ENCODE peak calls at places on chromosomes 13 and 19, in six cellular contexts. J is H1, O is K562, Z is GM12878, F is SK-N-SH, A is HepG2. V is an unnamed sample.

GRCh38 chr19:16325161-16325527 is 518 bp downstream of the KLF2 start:
- DNase-seq in J (no peak), O (peak), Z (no peak), F (peak), A (no peak), V (peak)

GRCh38 chr19:49637865-49638350 is 2.0 kb downstream of the RRAS start:
- DNase-seq in J (peak), O (peak), Z (no peak), F (no peak), A (no peak), V (peak)

GRCh38 chr19:47661161-47661560 is 52.1 kb upstream of the EHD2 start:
- DNase-seq in J (no peak), O (no peak), Z (no peak), F (no peak), A (no peak), V (no peak)

GRCh38 chr13:50912851-50913250 is 3.3 kb downstream of the RNASEH2B start:
- DNase-seq in J (no peak), O (no peak), Z (no peak), F (no peak), A (no peak), V (no peak)

GRCh38 chr13:27622102-27622820 is 569 bp downstream of the POLR1D start:
- DNase-seq in J (no peak), O (no peak), Z (no peak), F (peak), A (peak), V (peak)

GRCh38 chr19:23283925-23284324 is 33.7 kb upstream of the ZNF724 start:
- DNase-seq in J (peak), O (peak), Z (no peak), F (peak), A (peak), V (no peak)

GRCh38 chr13:110308377-110309158 is 1.5 kb downstream of the COL4A2 start:
- DNase-seq in J (no peak), O (no peak), Z (no peak), F (peak), A (no peak), V (peak)

GRCh38 chr13:74280093-74280794 is 146.0 kb upstream of the KLF12 start:
- DNase-seq in J (no peak), O (no peak), Z (no peak), F (no peak), A (no peak), V (no peak)

GRCh38 chr19:55617426-55617825 is 6.9 kb downstream of the ZNF784 start:
- DNase-seq in J (no peak), O (no peak), Z (no peak), F (no peak), A (no peak), V (no peak)

GRCh38 chr13:59343993-59344780 is 819.5 kb downstream of the DIAPH3 start:
- DNase-seq in J (no peak), O (no peak), Z (no peak), F (peak), A (no peak), V (no peak)

GRCh38 chr19:40611900-40612698 is 10.9 kb downstream of the LTBP4 start:
- DNase-seq in J (no peak), O (no peak), Z (no peak), F (no peak), A (no peak), V (no peak)

GRCh38 chr13:105153626-105154025 is 1381.8 kb downstream of the EFNB2 start:
- DNase-seq in J (no peak), O (no peak), Z (no peak), F (no peak), A (no peak), V (no peak)

GRCh38 chr19:15264061-15264932 is 32.0 kb upstream of the EPHX3 start:
- DNase-seq in J (peak), O (peak), Z (no peak), F (peak), A (peak), V (peak)
- TF ChIP-seq CHD2 in J (no peak), O (no peak), Z (no peak), F (peak), A (no peak), V (no peak)

DNA sequence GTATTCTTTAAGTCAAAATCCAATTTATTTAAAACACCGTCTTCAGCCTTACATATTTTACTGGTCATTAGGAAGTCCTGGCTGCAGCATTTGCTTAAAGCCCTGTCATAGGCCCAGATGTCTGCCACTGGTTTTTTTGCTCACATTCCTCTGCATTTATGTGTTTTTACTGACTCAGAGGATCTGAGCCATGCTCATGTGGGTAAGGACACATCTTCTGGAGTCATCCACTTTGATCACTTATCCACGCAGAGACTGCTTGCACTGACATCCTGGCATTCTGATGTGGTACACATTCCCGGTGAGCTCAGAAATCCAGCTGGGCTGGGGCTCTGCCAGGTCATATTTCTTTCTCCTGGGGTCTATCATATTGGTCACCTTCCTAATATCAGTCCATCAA is 531.7 kb upstream of the ARGLU1 start:
- DNase-seq in J (no peak), O (no peak), Z (no peak), F (no peak), A (no peak), V (no peak)
- TF ChIP-seq CHD2 in J (no peak), O (no peak), Z (no peak), F (no peak), A (no peak), V (no peak)

GRCh38 chr13:24052547-24052981 is 108.0 kb upstream of the SPATA13 start:
- DNase-seq in J (no peak), O (peak), Z (no peak), F (peak), A (no peak), V (no peak)
- TF ChIP-seq CHD2 in J (no peak), O (no peak), Z (no peak), F (no peak), A (no peak), V (no peak)

GRCh38 chr19:6945733-6946132 is 58.4 kb downstream of the ADGRE1 start:
- DNase-seq in J (no peak), O (no peak), Z (no peak), F (no peak), A (no peak), V (no peak)
- TF ChIP-seq CHD2 in J (no peak), O (no peak), Z (no peak), F (no peak), A (no peak), V (no peak)

GRCh38 chr19:2015611-2015950 is at the start of gene BTBD2:
- DNase-seq in J (no peak), O (no peak), Z (no peak), F (peak), A (no peak), V (no peak)
- TF ChIP-seq CHD2 in J (no peak), O (no peak), Z (no peak), F (no peak), A (no peak), V (no peak)

GRCh38 chr19:57511484-57511883 is 11.7 kb downstream of the ZNF773 start:
- DNase-seq in J (no peak), O (no peak), Z (no peak), F (no peak), A (no peak), V (no peak)

GRCh38 chr19:57515218-57515617 is 11.9 kb upstream of the ZNF549 start:
- DNase-seq in J (no peak), O (no peak), Z (no peak), F (no peak), A (no peak), V (no peak)

DNA sequence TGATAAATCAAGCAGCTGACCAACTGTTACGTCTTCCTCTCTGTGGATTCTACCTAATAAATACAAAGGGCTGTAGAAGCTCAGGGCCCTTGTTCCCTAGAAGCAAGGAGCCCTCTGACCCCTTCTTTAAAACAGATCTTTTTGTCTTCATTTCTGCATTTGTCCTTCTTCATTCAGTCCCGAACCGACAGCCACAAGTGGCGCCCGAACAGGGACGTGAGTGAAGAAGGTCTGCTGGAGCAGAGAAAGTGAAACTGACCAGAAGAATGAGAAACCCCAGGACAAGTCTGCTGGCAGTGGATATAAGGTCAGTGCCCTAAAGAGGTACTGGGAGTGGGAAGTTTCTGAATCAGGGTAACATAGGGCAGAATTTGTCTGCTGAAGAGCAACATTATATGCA is 13.1 kb downstream of the ZNF773 start:
- DNase-seq in J (no peak), O (no peak), Z (no peak), F (no peak), A (no peak), V (peak)
- TF ChIP-seq CHD2 in J (no peak), O (no peak), Z (no peak), F (no peak), A (no peak), V (no peak)

GRCh38 chr19:246551-246950 is 44.7 kb downstream of the PLPP2 start:
- DNase-seq in J (no peak), O (no peak), Z (no peak), F (peak), A (no peak), V (no peak)
- TF ChIP-seq CHD2 in J (no peak), O (no peak), Z (no peak), F (no peak), A (no peak), V (no peak)

GRCh38 chr19:42965204-42965603 is 28.2 kb upstream of the PSG7 start:
- DNase-seq in J (no peak), O (no peak), Z (no peak), F (peak), A (no peak), V (no peak)

GRCh38 chr19:42961119-42961518 is 24.1 kb upstream of the PSG7 start:
- DNase-seq in J (no peak), O (no peak), Z (no peak), F (no peak), A (no peak), V (no peak)
- TF ChIP-seq CHD2 in J (no peak), O (no peak), Z (no peak), F (no peak), A (no peak), V (no peak)